ENCODE peak calls at places on chromosomes 13 and 19, in six cellular contexts. H is lower lobe of right lung; S is neuronal stem cell; F is CD4-positive, alpha-beta T cell; R is aorta; C is heart left ventricle. U is an unnamed sample.

GRCh38 chr19:30719189-30719990 is 347.2 kb downstream of the ZNF536 start:
- DNase-seq in H (peak), S (no peak), R (no peak), F (no peak), C (peak), U (no peak)

GRCh38 chr19:55472463-55472862 is 4.0 kb upstream of the ZNF628 start:
- DNase-seq in R (no peak), S (no peak), C (no peak), F (no peak), H (no peak), U (peak)

GRCh38 chr19:49355890-49356289 is 6.3 kb downstream of the TEAD2 start:
- DNase-seq in C (no peak), S (no peak), R (no peak), F (no peak), H (peak), U (no peak)

GRCh38 chr13:31913459-31913858 is 118.1 kb upstream of the FRY start:
- DNase-seq in C (no peak), R (no peak), S (no peak), F (no peak), H (no peak), U (no peak)

GRCh38 chr13:52195052-52195837 is 35.8 kb upstream of the NEK3 start:
- DNase-seq in S (no peak), H (peak), C (peak), F (peak), R (peak), U (no peak)

GRCh38 chr19:15216363-15216762 is 15.6 kb upstream of the NOTCH3 start:
- DNase-seq in S (no peak), H (no peak), R (no peak), C (no peak), F (no peak), U (no peak)

GRCh38 chr19:5340637-5341447 is at the start of gene PTPRS:
- DNase-seq in S (peak), C (peak), R (peak), F (peak), H (peak), U (no peak)

GRCh38 chr19:29491995-29492577 is 33.7 kb upstream of the VSTM2B start:
- DNase-seq in F (no peak), R (no peak), C (no peak), S (no peak), H (no peak), U (no peak)

GRCh38 chr13:41854758-41855157 is 106.2 kb downstream of the VWA8 start:
- DNase-seq in H (no peak), S (no peak), C (no peak), R (no peak), F (no peak), U (no peak)

GRCh38 chr13:38395505-38395803 is 45.8 kb downstream of the UFM1 start:
- DNase-seq in S (no peak), R (no peak), C (no peak), F (no peak), H (no peak), U (peak)

GRCh38 chr19:33507021-33507956 is 14.3 kb downstream of the PEPD start:
- DNase-seq in R (no peak), C (peak), S (no peak), H (no peak), F (no peak), U (no peak)

GRCh38 chr13:74305876-74306275 is 171.7 kb upstream of the KLF12 start:
- DNase-seq in H (no peak), F (no peak), S (no peak), R (no peak), C (no peak), U (no peak)

GRCh38 chr19:51754106-51754505 is 2.4 kb upstream of the FPR1 start:
- DNase-seq in C (no peak), R (no peak), S (no peak), H (no peak), F (no peak), U (no peak)

GRCh38 chr13:50526771-50527567 is 316.5 kb downstream of the DLEU7 start:
- DNase-seq in F (no peak), C (peak), H (no peak), R (no peak), S (no peak), U (no peak)

GRCh38 chr13:32051156-32051555 is 19.6 kb downstream of the FRY start:
- DNase-seq in C (no peak), F (no peak), H (no peak), R (no peak), S (no peak), U (no peak)

GRCh38 chr13:114142640-114143490 is 10.4 kb upstream of the RASA3 start:
- DNase-seq in C (peak), S (no peak), R (peak), H (peak), F (peak), U (peak)

GRCh38 chr19:47240996-47241918 is 10.3 kb upstream of the BBC3 start:
- DNase-seq in F (peak), S (no peak), H (peak), R (peak), C (peak), U (no peak)

GRCh38 chr19:54133312-54133956 is 4.1 kb upstream of the CNOT3 start:
- DNase-seq in C (no peak), H (no peak), F (no peak), S (peak), R (no peak), U (peak)

GRCh38 chr19:5281588-5281987 is 59.0 kb downstream of the PTPRS start:
- DNase-seq in H (peak), F (no peak), C (peak), S (no peak), R (peak), U (no peak)

GRCh38 chr19:45364696-45365095 is 5.7 kb downstream of the ERCC2 start:
- DNase-seq in R (no peak), S (no peak), C (no peak), H (no peak), F (no peak), U (no peak)

GRCh38 chr13:39023316-39023715 is 14.6 kb downstream of the PROSER1 start:
- DNase-seq in S (no peak), F (no peak), R (no peak), C (no peak), H (no peak), U (no peak)

GRCh38 chr13:111566567-111566966 is 246.1 kb downstream of the TEX29 start:
- DNase-seq in C (no peak), F (no peak), R (no peak), H (no peak), S (no peak), U (no peak)

GRCh38 chr13:111565400-111565799 is 245.0 kb downstream of the TEX29 start:
- DNase-seq in F (no peak), S (no peak), R (no peak), H (no peak), C (no peak), U (no peak)

GRCh38 chr13:111567637-111568036 is 247.2 kb downstream of the TEX29 start:
- DNase-seq in H (no peak), R (no peak), C (no peak), F (no peak), S (no peak), U (no peak)

GRCh38 chr13:111564657-111565056 is 244.2 kb downstream of the TEX29 start:
- DNase-seq in F (no peak), S (no peak), H (no peak), C (no peak), R (no peak), U (no peak)

GRCh38 chr13:111568290-111568689 is 247.8 kb downstream of the TEX29 start:
- DNase-seq in S (no peak), R (no peak), F (no peak), C (no peak), H (no peak), U (no peak)
- H3K27ac ChIP-seq in S (no peak), R (no peak), F (no peak), C (no peak), H (no peak), U (no peak)

GRCh38 chr13:77339408-77339807 is 12.5 kb upstream of the MYCBP2 start:
- DNase-seq in C (no peak), R (no peak), F (no peak), S (no peak), H (no peak), U (no peak)
- H3K27ac ChIP-seq in C (no peak), R (no peak), F (no peak), S (no peak), H (no peak), U (no peak)

DNA sequence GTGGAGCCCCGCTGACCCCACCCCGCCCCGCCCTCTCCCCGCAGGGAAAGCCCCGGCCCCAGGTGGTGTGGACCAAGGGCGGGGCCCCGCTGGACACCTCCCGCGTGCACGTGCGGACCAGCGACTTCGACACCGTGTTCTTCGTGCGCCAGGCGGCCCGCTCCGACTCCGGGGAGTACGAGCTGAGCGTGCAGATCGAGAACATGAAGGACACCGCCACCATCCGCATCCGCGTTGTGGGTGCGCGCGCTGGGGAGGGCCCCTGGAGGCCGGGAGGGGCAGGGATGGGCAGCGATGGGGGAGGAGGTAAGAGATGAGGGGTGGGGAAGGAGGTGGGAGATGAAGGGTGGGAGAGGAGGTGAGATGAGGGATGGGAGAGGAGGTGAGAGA is 17.2 kb upstream of the EMC10 start:
- DNase-seq in C (no peak), F (no peak), H (no peak), R (no peak), S (no peak), U (no peak)
- H3K27ac ChIP-seq in C (no peak), F (no peak), H (no peak), R (no peak), S (no peak), U (no peak)

DNA sequence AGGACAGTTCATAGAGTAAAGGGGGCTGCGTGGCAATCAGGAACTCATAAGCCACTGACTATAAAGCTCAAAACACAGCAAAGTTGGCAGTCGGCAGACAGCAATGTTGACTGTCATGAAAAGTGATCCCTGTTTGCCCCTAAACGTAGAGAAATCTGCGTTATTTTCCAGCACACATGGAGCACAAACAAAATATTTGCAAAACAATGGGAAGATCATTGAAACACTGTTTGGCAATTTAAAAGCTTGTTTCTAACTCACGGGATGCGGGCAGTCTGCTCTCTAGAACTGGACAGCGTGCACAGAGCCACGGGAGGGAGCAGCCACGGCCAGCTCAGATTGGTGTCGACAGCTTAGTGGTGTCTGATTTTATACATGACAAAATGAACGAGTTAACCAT is 6.4 kb upstream of the F7 start:
- DNase-seq in R (no peak), H (no peak), C (no peak), F (no peak), S (no peak), U (no peak)
- H3K27ac ChIP-seq in R (no peak), H (no peak), C (no peak), F (no peak), S (no peak), U (no peak)

DNA sequence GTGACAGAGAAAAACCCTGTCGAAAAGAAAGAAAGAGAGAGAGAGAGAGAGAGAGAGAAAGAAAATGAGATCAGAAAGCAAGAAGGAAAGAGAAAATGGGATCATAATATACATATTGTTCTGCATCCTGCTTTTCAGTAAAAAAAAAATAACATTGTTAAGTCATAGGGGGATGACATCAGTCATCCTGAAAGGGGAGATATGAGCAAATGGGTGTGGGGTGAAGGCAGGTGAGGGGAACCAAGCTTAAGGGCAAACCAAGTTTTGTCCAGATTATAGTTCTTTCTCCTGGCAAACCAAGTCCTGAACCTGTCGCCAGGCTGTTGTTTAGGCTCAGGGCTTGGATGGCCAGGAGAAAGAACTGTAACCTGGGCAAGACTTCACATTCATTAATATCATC is 92.6 kb upstream of the TMTC4 start:
- DNase-seq in C (no peak), H (no peak), F (no peak), R (no peak), S (no peak), U (no peak)
- H3K27ac ChIP-seq in C (no peak), H (no peak), F (no peak), R (no peak), S (no peak), U (no peak)

DNA sequence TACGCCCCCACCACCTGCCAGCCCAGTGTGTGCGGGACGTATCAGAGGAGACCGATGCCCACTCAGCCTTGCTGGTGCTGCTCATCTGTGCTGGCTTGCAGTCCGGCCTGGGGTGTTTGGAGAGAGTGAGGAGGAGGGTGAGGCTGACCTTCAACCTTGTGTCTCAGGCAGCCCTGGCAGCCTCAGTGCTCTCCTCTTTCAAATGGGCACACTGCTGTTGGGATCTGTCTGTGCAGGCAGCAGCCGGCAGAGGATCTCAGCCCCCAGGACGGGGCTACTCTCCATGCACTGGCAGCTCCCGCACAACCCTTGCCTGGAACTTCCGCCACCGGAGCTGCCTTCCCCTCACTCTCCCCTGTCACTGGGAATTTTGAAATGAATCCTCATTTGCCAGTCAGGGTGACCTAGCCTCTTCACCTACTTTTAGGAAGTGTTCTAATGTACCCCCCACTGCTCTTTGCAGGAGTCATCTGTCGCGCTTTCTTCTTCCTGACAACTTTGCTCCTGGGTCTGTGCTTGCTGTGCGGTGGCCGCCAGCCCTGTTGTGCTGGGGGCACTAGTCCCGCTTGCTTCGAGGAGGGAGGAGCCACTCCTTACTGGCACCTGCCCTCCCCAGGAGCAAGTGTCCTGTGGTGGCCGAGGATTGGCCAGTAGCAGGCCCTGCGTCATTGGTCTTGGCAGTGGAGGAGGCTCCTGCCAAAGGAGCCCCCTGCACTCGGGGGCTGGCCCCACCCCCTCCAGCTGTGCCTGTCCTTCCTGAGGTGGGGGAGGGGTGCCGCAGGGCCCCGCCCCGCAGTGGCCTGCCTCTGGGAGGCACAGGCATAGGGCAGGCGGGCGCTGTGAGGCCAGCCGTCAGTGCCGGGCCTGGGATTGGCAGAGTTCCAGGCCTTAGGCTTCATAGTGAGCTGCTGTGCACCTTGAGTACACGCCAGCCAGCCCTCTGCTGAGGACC is 53.4 kb downstream of the TSSK6 start:
- DNase-seq in C (peak), R (peak), F (no peak), S (peak), H (peak), U (no peak)
- H3K27ac ChIP-seq in C (peak), R (no peak), F (peak), S (peak), H (peak), U (no peak)

U was measured in epithelial cell of prostate.